ENCODE peak calls at places on chromosome 18, in five cellular contexts. T, C, M, E and N are unnamed samples.

GRCh38 chr18:56299740-56300139 is 338.7 kb downstream of the TXNL1 start:
- DNase-seq in T (no peak), C (no peak), M (no peak), E (no peak), N (no peak)

GRCh38 chr18:12460874-12461273 is 53.1 kb downstream of the PRELID3A start:
- DNase-seq in T (no peak), C (no peak), M (no peak), E (peak; percentile 77), N (peak; percentile 54)

GRCh38 chr18:12361770-12362378 is 15.2 kb downstream of the AFG3L2 start:
- DNase-seq in T (no peak), C (peak; percentile 34), M (no peak), E (no peak), N (no peak)

GRCh38 chr18:35616664-35617423 is 35.3 kb downstream of the GALNT1 start:
- DNase-seq in T (peak; percentile 28), C (peak; percentile 97), M (peak; percentile 66), E (peak; percentile 87), N (peak; percentile 84)

GRCh38 chr18:40437517-40437916 is 1517.5 kb upstream of the PIK3C3 start:
- DNase-seq in T (no peak), C (peak; percentile 9), M (no peak), E (no peak), N (no peak)

GRCh38 chr18:39672171-39672570 is 2106.6 kb upstream of the CELF4 start:
- DNase-seq in T (no peak), C (no peak), M (no peak), E (no peak), N (no peak)

GRCh38 chr18:46071615-46071893 is 506 bp downstream of the PSTPIP2 start:
- DNase-seq in T (no peak), C (no peak), M (no peak), E (no peak), N (no peak)

GRCh38 chr18:3947383-3947782 is 497.4 kb downstream of the TGIF1 start:
- DNase-seq in T (no peak), C (no peak), M (no peak), E (no peak), N (no peak)

GRCh38 chr18:45155526-45155925 is 459.8 kb upstream of the SLC14A2 start:
- DNase-seq in T (no peak), C (peak; percentile 19), M (no peak), E (no peak), N (no peak)

GRCh38 chr18:33821503-33821902 is 243.5 kb downstream of the ASXL3 start:
- DNase-seq in T (no peak), C (peak; percentile 73), M (no peak), E (no peak), N (no peak)

GRCh38 chr18:22345733-22346132 is 72.0 kb downstream of the CTAGE1 start:
- DNase-seq in T (no peak), C (peak; percentile 11), M (no peak), E (no peak), N (no peak)

GRCh38 chr18:36633961-36634412 is 194.8 kb downstream of the TPGS2 start:
- DNase-seq in T (no peak), C (no peak), M (no peak), E (no peak), N (no peak)

GRCh38 chr18:41128126-41128525 is 826.9 kb upstream of the PIK3C3 start:
- DNase-seq in T (no peak), C (peak; percentile 30), M (no peak), E (no peak), N (no peak)

GRCh38 chr18:52685316-52685715 is 345.3 kb downstream of the DCC start:
- DNase-seq in T (no peak), C (no peak), M (no peak), E (no peak), N (no peak)

GRCh38 chr18:21602302-21602592 is 1.7 kb upstream of the ESCO1 start:
- DNase-seq in T (no peak), C (no peak), M (no peak), E (no peak), N (peak; percentile 31)

GRCh38 chr18:23209031-23209430 is 73.7 kb downstream of the CABLES1 start:
- DNase-seq in T (no peak), C (peak; percentile 50), M (no peak), E (no peak), N (no peak)

GRCh38 chr18:7945882-7946281 is 378.8 kb downstream of the PTPRM start:
- DNase-seq in T (no peak), C (peak; percentile 94), M (no peak), E (no peak), N (no peak)

GRCh38 chr18:51417643-51418483 is 220.4 kb upstream of the MEX3C start:
- DNase-seq in T (no peak), C (no peak), M (no peak), E (no peak), N (no peak)

GRCh38 chr18:2302628-2303516 is 268.4 kb downstream of the METTL4 start:
- DNase-seq in T (no peak), C (peak; percentile 77), M (no peak), E (no peak), N (no peak)

GRCh38 chr18:42113529-42114191 is 158.6 kb downstream of the PIK3C3 start:
- DNase-seq in T (no peak), C (peak; percentile 52), M (no peak), E (no peak), N (no peak)

GRCh38 chr18:2597639-2598038 is 26.3 kb downstream of the NDC80 start:
- DNase-seq in T (no peak), C (no peak), M (no peak), E (no peak), N (no peak)

GRCh38 chr18:58223717-58224424 is 179.8 kb downstream of the NEDD4L start:
- DNase-seq in T (no peak), C (peak; percentile 93), M (peak; percentile 66), E (no peak), N (no peak)

GRCh38 chr18:62751341-62751821 is 36.0 kb downstream of the PHLPP1 start:
- DNase-seq in T (no peak), C (peak; percentile 73), M (no peak), E (no peak), N (no peak)

GRCh38 chr18:46712406-46712805 is 44.4 kb downstream of the ST8SIA5 start:
- DNase-seq in T (no peak), C (peak; percentile 91), M (no peak), E (no peak), N (no peak)

GRCh38 chr18:13577091-13577697 is 149.2 kb downstream of the FAM210A start:
- DNase-seq in T (no peak), C (peak; percentile 65), M (no peak), E (no peak), N (no peak)

GRCh38 chr18:22485808-22486244 is 68.1 kb upstream of the CTAGE1 start:
- DNase-seq in T (no peak), C (peak; percentile 60), M (no peak), E (no peak), N (no peak)

GRCh38 chr18:23689616-23690504 is 607 bp downstream of the LAMA3 start:
- DNase-seq in T (no peak), C (no peak), M (no peak), E (peak; percentile 72), N (peak; percentile 46)

GRCh38 chr18:41126541-41127235 is 828.3 kb upstream of the PIK3C3 start:
- DNase-seq in T (no peak), C (peak; percentile 91), M (no peak), E (no peak), N (no peak)

GRCh38 chr18:57243624-57244179 is 96.8 kb downstream of the BOD1L2 start:
- DNase-seq in T (no peak), C (no peak), M (no peak), E (no peak), N (no peak)

GRCh38 chr18:58532298-58532697 is 96.6 kb downstream of the ALPK2 start:
- DNase-seq in T (no peak), C (no peak), M (no peak), E (no peak), N (no peak)

GRCh38 chr18:23094411-23095165 is 40.7 kb upstream of the CABLES1 start:
- DNase-seq in T (no peak), C (no peak), M (no peak), E (peak; percentile 40), N (no peak)

DNA sequence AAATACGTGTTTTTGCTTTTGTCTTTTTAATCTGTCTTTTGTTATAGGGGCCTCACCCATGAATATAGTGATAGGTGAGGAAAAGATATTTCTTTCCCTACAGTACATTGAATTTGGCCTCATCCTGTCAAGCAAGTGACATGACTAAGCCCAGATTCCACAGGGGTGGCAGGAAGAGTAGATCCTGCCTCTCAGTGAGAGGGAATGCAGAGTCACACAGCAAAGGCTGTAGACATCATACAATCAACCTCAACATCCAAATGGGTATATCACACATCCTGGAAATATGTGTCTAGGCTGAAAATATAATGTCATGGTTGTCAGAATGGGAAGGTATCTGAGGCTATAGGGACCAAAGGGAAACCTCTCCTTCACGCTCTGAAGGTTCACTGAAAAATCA is 269.6 kb downstream of the CDH20 start:
- DNase-seq in T (no peak), C (peak; percentile 31), M (no peak), E (no peak), N (no peak)
- H3K4me1 ChIP-seq in T (peaks cover 9% of the 10 kb centered on the region), C (peaks cover 8% of the 10 kb centered on the region), M (peaks cover 11% of the 10 kb centered on the region), E (peaks cover 11% of the 10 kb centered on the region), N (peaks cover 11% of the 10 kb centered on the region)

DNA sequence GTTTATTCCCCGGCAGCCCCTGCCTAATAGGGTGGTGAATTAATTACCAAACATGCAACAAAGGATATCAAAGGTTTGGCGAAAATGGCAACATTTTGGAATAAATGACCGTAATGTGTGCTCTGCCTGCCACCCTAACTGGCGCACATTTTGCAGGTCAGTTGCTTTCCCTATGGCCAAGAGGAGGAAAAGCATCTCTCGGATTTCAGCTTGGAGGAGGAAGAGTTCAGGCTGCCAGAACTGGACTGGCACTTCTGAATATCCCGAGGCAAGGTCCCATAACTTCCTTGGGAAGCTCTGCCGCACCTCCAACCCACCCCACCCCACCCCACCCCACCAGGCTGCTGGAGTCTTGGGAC is 37.1 kb downstream of the SLC25A52 start:
- DNase-seq in T (no peak), C (peak; percentile 2), M (no peak), E (no peak), N (no peak)
- H3K27ac ChIP-seq in T (peak overlapping the region; percentile 69), C (no peak overlapping the region), M (no peak overlapping the region), E (no peak overlapping the region), N (no peak overlapping the region)

DNA sequence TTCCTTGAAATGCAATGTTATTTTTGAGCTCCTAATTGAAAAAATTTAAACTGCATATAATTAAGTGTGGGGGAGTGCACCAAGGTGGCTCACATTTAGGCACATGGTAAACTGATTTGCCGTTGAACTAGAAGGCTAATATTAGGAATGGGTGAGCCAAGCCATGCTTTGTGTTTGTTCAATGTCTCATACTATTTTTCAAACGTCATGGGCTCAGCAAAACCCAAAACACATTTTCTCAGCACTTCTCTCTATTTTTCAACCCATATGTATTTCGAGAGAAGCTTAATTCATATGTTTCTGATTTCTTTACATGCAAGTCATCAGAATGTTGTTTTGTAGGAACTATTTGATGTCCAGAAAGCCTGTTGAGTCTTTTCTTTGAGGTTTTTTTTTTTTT is 291.2 kb downstream of the TCF4 start:
- DNase-seq in T (no peak), C (no peak), M (no peak), E (no peak), N (no peak)
- H3K4me1 ChIP-seq in T (peaks cover 10% of the 10 kb centered on the region), C (no peaks in the 10 kb centered on the region), M (peaks cover 10% of the 10 kb centered on the region), E (peaks cover 30% of the 10 kb centered on the region), N (no peaks in the 10 kb centered on the region)

GRCh38 chr18:77030201-77030600 is 102.4 kb downstream of the MBP start:
- DNase-seq in T (no peak), C (no peak), M (no peak), E (no peak), N (no peak)
- H3K27ac ChIP-seq in T (no peak overlapping the region), C (no peak overlapping the region), M (no peak overlapping the region), E (no peak overlapping the region), N (no peak overlapping the region)